ENCODE peak calls at places on chromosomes 16 and 17, in six cellular contexts. U is CD8-positive, alpha-beta T cell; M is GM06990; A is lung; J is lower lobe of right lung; W is dorsolateral prefrontal cortex. P is an unnamed sample.

GRCh38 chr16:50270510-50271147 is 4.3 kb downstream of the ADCY7 start:
- DNase-seq in W (no peak), U (no peak), A (no peak), M (no peak), J (peak), P (no peak)

GRCh38 chr17:69874220-69874670 is 200.8 kb upstream of the KCNJ16 start:
- DNase-seq in J (no peak), U (no peak), W (no peak), M (no peak), A (no peak), P (peak)

GRCh38 chr16:12972246-12972645 is 70.8 kb downstream of the SHISA9 start:
- DNase-seq in U (no peak), W (no peak), J (no peak), A (no peak), M (no peak), P (no peak)

GRCh38 chr17:1032391-1032790 is 35.5 kb downstream of the TIMM22 start:
- DNase-seq in W (no peak), A (no peak), M (no peak), U (no peak), J (no peak), P (no peak)

GRCh38 chr16:87044031-87044380 is 273.2 kb downstream of the C16orf95 start:
- DNase-seq in J (no peak), U (no peak), M (no peak), W (no peak), A (no peak), P (no peak)

GRCh38 chr16:51615141-51615540 is 464.1 kb upstream of the SALL1 start:
- DNase-seq in A (no peak), M (no peak), U (no peak), J (no peak), W (no peak), P (no peak)

GRCh38 chr16:30567160-30567990 is 4.1 kb downstream of the ZNF688 start:
- DNase-seq in A (no peak), M (no peak), J (no peak), U (no peak), W (no peak), P (peak)

GRCh38 chr17:17151541-17151940 is 54.6 kb downstream of the PLD6 start:
- DNase-seq in W (no peak), A (no peak), U (no peak), J (no peak), M (no peak), P (peak)

GRCh38 chr16:35626051-35626450 is 2166.6 kb downstream of the TP53TG3F start:
- DNase-seq in U (no peak), J (no peak), W (no peak), M (no peak), A (no peak), P (no peak)

GRCh38 chr16:86986136-86986535 is 331.1 kb downstream of the C16orf95 start:
- DNase-seq in A (no peak), W (no peak), U (no peak), J (no peak), M (no peak), P (no peak)

GRCh38 chr16:54123766-54124165 is 162.8 kb downstream of the IRX3 start:
- DNase-seq in U (no peak), J (no peak), A (no peak), W (no peak), M (no peak), P (no peak)

GRCh38 chr17:37642706-37643105 is 540 bp downstream of the DDX52 start:
- DNase-seq in M (no peak), W (no peak), U (no peak), J (no peak), A (no peak), P (peak)

GRCh38 chr16:82459580-82460256 is 167.1 kb upstream of the CDH13 start:
- DNase-seq in M (no peak), J (no peak), A (no peak), U (no peak), W (no peak), P (no peak)

GRCh38 chr17:65102788-65103187 is 34.4 kb upstream of the RGS9 start:
- DNase-seq in W (no peak), U (no peak), A (no peak), M (no peak), J (no peak), P (no peak)

GRCh38 chr17:61168506-61168905 is 231.1 kb upstream of the TBX2 start:
- DNase-seq in W (no peak), A (no peak), J (no peak), U (no peak), M (peak), P (peak)

GRCh38 chr17:45336390-45337182 is 19.8 kb upstream of the MAP3K14 start:
- DNase-seq in U (no peak), J (peak), M (no peak), W (no peak), A (no peak), P (no peak)

GRCh38 chr17:18250259-18250658 is 8.3 kb downstream of the FLII start:
- DNase-seq in M (no peak), J (no peak), W (no peak), U (no peak), A (no peak), P (no peak)

GRCh38 chr16:89971495-89972243 is 23.1 kb downstream of the DEF8 start:
- DNase-seq in A (no peak), M (no peak), J (peak), W (no peak), U (no peak), P (peak)

GRCh38 chr17:66582373-66583111 is 252.4 kb upstream of the CACNG5 start:
- DNase-seq in A (no peak), M (no peak), W (no peak), J (no peak), U (no peak), P (no peak)

GRCh38 chr17:64496786-64497564 is at the start of gene POLG2:
- DNase-seq in M (peak), W (peak), U (peak), J (peak), A (peak), P (peak)

GRCh38 chr16:2514333-2515179 is 804 bp downstream of the ATP6V0C start:
- DNase-seq in W (no peak), M (no peak), U (no peak), J (no peak), A (peak), P (no peak)

GRCh38 chr16:87702325-87702811 is 63.4 kb downstream of the KLHDC4 start:
- DNase-seq in M (peak), A (no peak), W (no peak), J (no peak), U (peak), P (peak)

GRCh38 chr16:73065617-73066313 is 17.8 kb upstream of the ZFHX3 start:
- DNase-seq in U (no peak), A (no peak), W (no peak), M (no peak), J (peak), P (no peak)

GRCh38 chr16:51524555-51525373 is 373.7 kb upstream of the SALL1 start:
- DNase-seq in J (no peak), A (no peak), U (no peak), M (no peak), W (peak), P (peak)

GRCh38 chr16:79971237-79971572 is 370.7 kb upstream of the MAF start:
- DNase-seq in U (no peak), A (no peak), J (no peak), W (no peak), M (no peak), P (no peak)

DNA sequence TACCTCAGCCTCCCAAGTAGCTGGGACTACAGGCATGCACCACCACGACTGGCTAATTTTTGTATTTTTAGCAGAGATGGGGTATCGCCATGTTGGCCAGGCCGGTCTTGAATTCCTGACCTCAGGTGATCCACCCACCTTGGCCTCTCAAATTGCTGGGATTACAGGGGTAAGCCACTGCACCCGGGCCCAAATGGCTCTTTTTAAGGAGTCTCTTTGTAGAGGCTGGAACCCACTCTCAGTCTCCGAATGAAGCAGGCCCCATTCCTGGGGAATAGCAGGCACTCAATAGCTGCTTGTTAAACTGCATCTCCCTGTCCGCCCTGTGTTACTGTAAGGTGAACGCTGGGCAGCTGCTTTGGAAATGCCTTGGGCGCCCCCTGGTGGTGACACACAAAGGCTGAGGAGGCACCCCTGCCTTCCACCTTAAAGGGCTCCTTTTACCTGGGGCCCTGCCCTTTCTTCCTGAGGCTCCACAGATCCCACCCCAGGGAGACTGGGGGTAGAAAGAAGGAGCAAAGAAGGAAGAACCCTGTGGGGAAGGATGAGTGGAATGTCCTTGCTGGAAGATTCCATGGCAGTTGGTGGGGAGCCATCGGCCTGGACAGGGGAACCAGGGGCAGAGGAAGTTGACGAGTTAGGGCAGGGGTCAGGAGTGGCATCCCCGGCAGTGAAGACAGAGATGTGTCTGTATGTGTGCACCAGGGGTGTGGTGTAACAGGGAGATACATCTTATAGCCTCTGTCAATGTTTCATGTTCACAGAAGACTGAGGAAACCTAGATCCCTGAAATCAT is 6.1 kb upstream of the SP2 start:
- DNase-seq in W (peak), M (peak), U (peak), A (peak), J (peak), P (peak)
- TF ChIP-seq CTCF in W (peak), M (peak), U (peak), A (peak), J (peak), P (peak)

GRCh38 chr17:30524847-30525246 is 47.6 kb downstream of the GOSR1 start:
- DNase-seq in J (no peak), M (no peak), U (no peak), W (no peak), A (no peak), P (no peak)
- H3K4me3 ChIP-seq in J (no peak), M (no peak), U (no peak), W (no peak), A (no peak), P (no peak)

DNA sequence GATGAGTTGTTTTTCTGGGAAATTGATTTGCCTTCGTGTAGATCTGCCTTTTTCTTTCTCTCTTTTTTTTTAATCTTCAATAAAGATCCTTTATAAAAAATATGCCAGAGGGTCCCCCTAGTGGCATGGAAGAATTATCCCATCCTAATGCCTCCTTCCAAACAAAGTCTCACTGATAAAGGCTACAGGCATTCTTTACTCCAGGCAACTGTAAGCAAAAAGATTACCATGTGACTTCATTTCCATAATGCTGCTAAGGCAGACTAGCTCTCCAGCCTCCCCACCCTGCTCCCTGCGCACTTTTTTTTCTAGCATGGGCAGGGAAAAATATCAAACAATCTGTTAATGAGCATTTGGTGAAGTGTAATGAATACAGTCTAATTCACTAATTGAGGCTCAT is 220.2 kb upstream of the CDH8 start:
- DNase-seq in M (no peak), U (no peak), A (no peak), W (no peak), J (no peak), P (no peak)
- TF ChIP-seq CTCF in M (no peak), U (no peak), A (no peak), W (peak), J (no peak), P (no peak)

DNA sequence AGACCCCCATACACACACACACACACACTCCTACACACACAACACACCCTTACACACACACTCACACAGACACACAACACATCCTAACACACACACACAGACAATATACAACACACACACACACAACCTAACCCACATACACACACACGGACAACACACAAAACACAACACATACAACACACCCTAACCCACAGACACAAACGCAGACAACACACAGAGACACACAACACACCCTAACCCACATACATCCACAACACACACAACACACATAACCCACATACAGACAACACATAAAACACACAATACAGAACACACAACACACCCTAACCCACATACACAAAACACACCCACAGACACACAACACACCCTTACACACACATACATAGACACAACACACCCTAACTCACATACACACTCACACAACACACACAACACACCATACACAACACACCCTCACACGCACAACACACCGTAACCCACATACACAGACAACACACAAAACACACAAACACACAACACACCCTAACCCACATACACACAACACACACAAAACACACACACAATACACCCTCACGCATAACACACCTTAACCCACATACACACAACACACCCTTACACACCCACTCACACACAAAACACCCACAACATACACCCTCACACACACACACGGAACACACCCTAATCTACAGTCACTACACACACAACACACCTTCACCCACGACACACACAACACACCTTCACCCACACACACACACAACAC is 4.4 kb downstream of the ASGR1 start:
- DNase-seq in A (no peak), J (no peak), U (no peak), M (no peak), W (no peak), P (no peak)
- H3K4me3 ChIP-seq in A (no peak), J (no peak), U (peak), M (no peak), W (no peak), P (no peak)

GRCh38 chr16:10942352-10943297 is at the start of gene DEXI:
- DNase-seq in U (peak), A (peak), W (peak), M (peak), J (peak), P (peak)
- TF ChIP-seq CTCF in U (no peak), A (no peak), W (peak), M (no peak), J (peak), P (no peak)

DNA sequence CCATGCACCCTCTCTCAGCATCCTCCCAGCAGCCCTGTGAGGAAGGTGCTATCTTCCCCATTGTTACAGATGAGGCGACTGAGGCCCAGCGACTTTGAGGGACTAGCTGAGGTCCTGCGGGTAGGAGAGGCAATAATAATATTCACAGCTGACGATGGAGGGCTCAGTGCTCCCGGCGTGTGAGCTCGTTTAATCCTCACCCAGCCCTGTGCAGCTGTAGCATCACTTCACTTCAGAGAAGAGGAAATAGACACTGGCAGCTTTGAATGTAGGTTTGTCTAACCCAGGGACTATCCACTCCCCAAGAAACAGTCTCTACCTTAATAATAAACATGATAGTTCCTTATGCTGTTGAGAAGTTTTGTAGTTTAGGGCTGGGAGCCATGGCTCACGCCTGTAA is 21.6 kb downstream of the LASP1 start:
- DNase-seq in J (no peak), U (no peak), W (no peak), M (no peak), A (no peak), P (no peak)
- H3K4me3 ChIP-seq in J (no peak), U (no peak), W (no peak), M (no peak), A (no peak), P (no peak)

DNA sequence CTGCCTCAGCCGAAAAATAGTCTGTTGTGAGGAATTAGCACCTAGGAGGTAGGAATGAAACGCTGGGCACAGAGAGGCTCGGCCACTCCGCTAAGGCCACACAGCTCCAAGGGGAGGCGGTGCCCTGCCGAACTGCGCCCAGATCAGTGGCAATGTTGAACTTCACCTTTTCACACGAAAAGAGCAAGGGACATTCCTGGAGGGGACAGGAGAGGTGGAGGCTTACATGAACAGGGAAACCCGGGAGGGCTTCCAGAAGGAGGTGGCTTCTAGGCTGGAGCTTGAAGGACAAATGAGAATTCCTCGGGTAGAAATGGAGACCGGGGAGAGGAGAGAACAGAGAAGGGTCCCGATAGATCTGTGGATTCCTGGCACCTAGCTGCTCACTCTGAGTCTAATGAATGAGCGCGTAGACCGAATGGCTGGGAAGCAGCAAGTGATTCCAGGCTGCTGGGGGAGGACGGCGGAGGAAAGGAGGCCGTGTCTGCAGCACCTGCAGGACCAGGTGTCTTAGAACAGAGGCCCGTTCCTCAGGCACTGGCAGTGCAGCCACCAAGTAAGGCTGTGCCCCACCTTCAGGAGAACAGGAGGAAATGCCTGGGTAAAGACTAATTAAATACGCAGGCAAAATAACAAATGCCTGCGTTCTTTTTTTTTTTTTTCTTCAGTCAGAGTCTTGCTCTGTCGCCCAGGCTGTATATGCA is 723 bp upstream of the SLC38A10 start:
- DNase-seq in U (no peak), J (peak), A (peak), W (no peak), M (peak), P (peak)
- TF ChIP-seq CTCF in U (no peak), J (peak), A (no peak), W (no peak), M (peak), P (peak)

GRCh38 chr16:55480228-55480655 is 1.2 kb downstream of the MMP2 start:
- DNase-seq in W (no peak), J (peak), U (no peak), M (no peak), A (peak), P (peak)
- H3K4me3 ChIP-seq in W (no peak), J (peak), U (no peak), M (no peak), A (peak), P (peak)